ENCODE peak calls at places on chromosome 12, in eight cellular contexts. E, U, R, I, D, C, F and S are unnamed samples.

GRCh38 chr12:46371718-46372130 is 849 bp downstream of the SLC38A2 start:
- DNase-seq in F (peak), D (no peak), E (peak), C (no peak), U (peak), I (peak), R (peak), S (no peak)

GRCh38 chr12:46523863-46524770 is 151.5 kb upstream of the SLC38A2 start:
- DNase-seq in C (no peak), D (peak), R (peak), E (peak), I (peak), U (peak), F (no peak), S (peak)

GRCh38 chr12:126454581-126454980 is 1389.3 kb downstream of the AACS start:
- DNase-seq in E (no peak), F (no peak), R (no peak), I (no peak), C (no peak), D (no peak), U (peak), S (no peak)

GRCh38 chr12:112116232-112117060 is 7.9 kb upstream of the NAA25 start:
- DNase-seq in C (peak), R (no peak), D (no peak), E (no peak), F (peak), U (peak), I (peak), S (peak)

GRCh38 chr12:121610239-121611149 is 15.8 kb upstream of the ORAI1 start:
- DNase-seq in D (peak), F (no peak), E (no peak), I (no peak), U (peak), C (no peak), R (no peak), S (no peak)

GRCh38 chr12:49461221-49461620 is 77.6 kb upstream of the KCNH3 start:
- DNase-seq in U (no peak), C (no peak), D (no peak), R (no peak), I (no peak), F (no peak), E (no peak), S (no peak)

GRCh38 chr12:14981049-14981448 is 8.2 kb downstream of the PDE6H start:
- DNase-seq in R (no peak), I (no peak), C (no peak), U (no peak), F (no peak), D (no peak), E (no peak), S (no peak)

GRCh38 chr12:122423258-122424165 is 1.0 kb upstream of the CLIP1 start:
- DNase-seq in D (no peak), F (peak), I (peak), R (no peak), U (peak), E (no peak), C (no peak), S (peak)

GRCh38 chr12:10366875-10367274 is 23.0 kb downstream of the KLRK1 start:
- DNase-seq in I (no peak), F (no peak), R (no peak), U (peak), C (no peak), D (no peak), E (no peak), S (peak)

GRCh38 chr12:5204271-5204670 is 160.6 kb downstream of the KCNA5 start:
- DNase-seq in U (no peak), R (no peak), I (no peak), E (no peak), C (no peak), F (no peak), D (no peak), S (no peak)

GRCh38 chr12:132523576-132524331 is 33.8 kb downstream of the FBRSL1 start:
- DNase-seq in R (peak), E (peak), I (peak), F (peak), C (peak), D (no peak), U (peak), S (peak)

GRCh38 chr12:102808412-102808811 is 108.6 kb downstream of the PAH start:
- DNase-seq in R (no peak), D (no peak), F (no peak), C (no peak), I (no peak), E (no peak), U (no peak), S (no peak)

GRCh38 chr12:95815635-95816212 is 25.2 kb upstream of the NTN4 start:
- DNase-seq in E (no peak), F (no peak), D (no peak), U (peak), C (peak), I (peak), R (no peak), S (peak)

GRCh38 chr12:28222959-28223662 is 32.9 kb downstream of the CCDC91 start:
- DNase-seq in C (no peak), U (no peak), D (no peak), E (no peak), R (no peak), F (no peak), I (no peak), S (no peak)

GRCh38 chr12:108773798-108774788 is 42.8 kb upstream of the CORO1C start:
- DNase-seq in F (peak), E (no peak), R (no peak), U (peak), C (peak), I (no peak), D (peak), S (peak)

GRCh38 chr12:7068240-7068993 is 7.9 kb downstream of the C1S start:
- DNase-seq in D (no peak), F (no peak), E (no peak), R (no peak), C (no peak), I (no peak), U (no peak), S (no peak)

GRCh38 chr12:116146386-116146785 is 131.1 kb downstream of the MED13L start:
- DNase-seq in E (no peak), U (no peak), D (no peak), R (no peak), C (no peak), I (no peak), F (no peak), S (no peak)

GRCh38 chr12:52495385-52495784 is 2.3 kb upstream of the KRT6A start:
- DNase-seq in U (peak), E (no peak), C (no peak), R (no peak), F (no peak), D (no peak), I (no peak), S (no peak)

GRCh38 chr12:107669946-107670345 is 15.7 kb upstream of the PWP1 start:
- DNase-seq in I (no peak), F (no peak), R (no peak), D (no peak), U (no peak), C (no peak), E (no peak), S (no peak)

GRCh38 chr12:68350753-68351152 is 18.6 kb upstream of the MDM1 start:
- DNase-seq in U (peak), E (no peak), D (no peak), C (no peak), I (no peak), R (no peak), F (no peak), S (no peak)

GRCh38 chr12:117875652-117876491 is 92.9 kb downstream of the KSR2 start:
- DNase-seq in U (peak), C (no peak), I (no peak), D (no peak), R (peak), E (no peak), F (no peak), S (peak)

GRCh38 chr12:43066471-43066870 is 476.9 kb upstream of the PRICKLE1 start:
- DNase-seq in F (no peak), R (no peak), U (peak), C (no peak), E (no peak), D (no peak), I (no peak), S (no peak)

GRCh38 chr12:24821691-24822090 is 127.2 kb downstream of the BCAT1 start:
- DNase-seq in F (no peak), E (no peak), U (peak), C (no peak), I (no peak), R (no peak), D (peak), S (no peak)

GRCh38 chr12:53336137-53336785 is at the start of gene SP7:
- DNase-seq in U (no peak), F (no peak), R (no peak), D (no peak), C (no peak), E (no peak), I (no peak), S (no peak)

GRCh38 chr12:10941916-10942607 is 3.0 kb upstream of the TAS2R14 start:
- DNase-seq in U (no peak), D (no peak), I (no peak), C (no peak), E (no peak), R (no peak), F (no peak), S (no peak)

GRCh38 chr12:96117460-96117859 is 76.7 kb upstream of the ELK3 start:
- DNase-seq in U (no peak), E (no peak), D (no peak), F (no peak), C (no peak), R (no peak), I (no peak), S (no peak)

GRCh38 chr12:22252057-22252456 is 82.5 kb downstream of the ST8SIA1 start:
- DNase-seq in E (no peak), R (no peak), D (no peak), I (no peak), C (no peak), F (no peak), U (no peak), S (no peak)

GRCh38 chr12:47222960-47223847 is 143.4 kb upstream of the AMIGO2 start:
- DNase-seq in D (no peak), U (peak), E (no peak), I (no peak), C (no peak), R (no peak), F (no peak), S (no peak)

GRCh38 chr12:89179983-89180382 is 172.3 kb downstream of the DUSP6 start:
- DNase-seq in D (peak), I (peak), U (peak), E (no peak), F (peak), C (peak), R (no peak), S (peak)

GRCh38 chr12:77102691-77103090 is 37.3 kb upstream of the E2F7 start:
- DNase-seq in I (no peak), D (no peak), U (peak), R (no peak), C (no peak), E (no peak), F (no peak), S (peak)

GRCh38 chr12:111557271-111558106 is 41.6 kb downstream of the ATXN2 start:
- DNase-seq in C (no peak), I (no peak), E (no peak), R (no peak), F (no peak), D (no peak), U (peak), S (no peak)

GRCh38 chr12:118432812-118433540 is 56.6 kb downstream of the SUDS3 start:
- DNase-seq in D (no peak), R (no peak), I (no peak), U (peak), E (no peak), C (no peak), F (peak), S (no peak)

GRCh38 chr12:120466560-120467315 is 2.8 kb downstream of the SRSF9 start:
- DNase-seq in D (no peak), U (peak), F (peak), E (peak), I (peak), R (peak), C (no peak), S (peak)

GRCh38 chr12:101732318-101732717 is 6.9 kb downstream of the SYCP3 start:
- DNase-seq in I (no peak), C (no peak), R (no peak), U (no peak), D (no peak), F (no peak), E (no peak), S (no peak)

GRCh38 chr12:72089678-72090077 is 151.0 kb downstream of the TPH2 start:
- DNase-seq in I (no peak), E (no peak), C (no peak), R (no peak), F (no peak), U (no peak), D (no peak), S (no peak)

GRCh38 chr12:51820721-51821422 is 27.6 kb downstream of the FIGNL2 start:
- DNase-seq in C (no peak), U (peak), I (peak), E (peak), R (peak), F (peak), D (no peak), S (no peak)

GRCh38 chr12:19278407-19278806 is 148.9 kb downstream of the PLEKHA5 start:
- DNase-seq in D (no peak), F (no peak), I (no peak), R (no peak), U (no peak), C (no peak), E (no peak), S (no peak)